ENCODE peak calls at places on chromosomes 5 and 9, in nine cellular contexts. G is OCI-LY7, E is psoas muscle, L is suprapubic skin, X is thyroid gland, C is spleen, J is kidney, D is brain microvascular endothelial cell, W is RWPE1. Z is an unnamed sample.

GRCh38 chr5:61455179-61456006 is 123.3 kb downstream of the ZSWIM6 start:
- DNase-seq in G (no peak), D (no peak), W (no peak), X (no peak), L (no peak), C (no peak), E (no peak), J (no peak), Z (no peak)

GRCh38 chr9:23361096-23361495 is 464.9 kb downstream of the ELAVL2 start:
- DNase-seq in L (no peak), D (no peak), C (no peak), G (no peak), W (no peak), X (no peak), E (no peak), J (no peak), Z (no peak)

GRCh38 chr5:140189977-140190867 is 15.2 kb downstream of the CYSTM1 start:
- DNase-seq in E (no peak), W (no peak), D (peak), J (no peak), X (no peak), C (no peak), G (no peak), L (no peak), Z (peak)

GRCh38 chr5:170886210-170886894 is 24.5 kb downstream of the RANBP17 start:
- DNase-seq in L (no peak), X (no peak), W (no peak), J (no peak), E (no peak), D (no peak), C (no peak), G (no peak), Z (no peak)

GRCh38 chr5:15819617-15820016 is 319.6 kb downstream of the FBXL7 start:
- DNase-seq in D (no peak), E (no peak), L (no peak), X (no peak), G (no peak), W (no peak), C (no peak), J (no peak), Z (no peak)

GRCh38 chr9:121654497-121655140 is 3.2 kb downstream of the DAB2IP start:
- DNase-seq in C (peak), E (no peak), J (no peak), G (no peak), D (no peak), W (no peak), X (no peak), L (no peak), Z (no peak)

GRCh38 chr9:138042146-138042545 is 164.6 kb downstream of the CACNA1B start:
- DNase-seq in E (no peak), C (no peak), L (no peak), W (no peak), J (no peak), X (no peak), G (no peak), D (no peak), Z (no peak)

GRCh38 chr5:44565872-44566271 is 176.7 kb upstream of the FGF10 start:
- DNase-seq in G (no peak), L (no peak), X (no peak), W (no peak), D (no peak), J (no peak), E (no peak), C (no peak), Z (no peak)

GRCh38 chr9:16705121-16705604 is 165.3 kb downstream of the BNC2 start:
- DNase-seq in X (peak), D (peak), W (peak), C (no peak), J (peak), G (no peak), L (peak), E (peak), Z (peak)

GRCh38 chr9:95459867-95460626 is 56.7 kb downstream of the PTCH1 start:
- DNase-seq in E (no peak), G (no peak), W (no peak), X (no peak), J (no peak), C (no peak), L (no peak), D (no peak), Z (no peak)

GRCh38 chr9:136564379-136564988 is 18.6 kb upstream of the NOTCH1 start:
- DNase-seq in E (peak), C (peak), X (peak), G (no peak), J (peak), L (peak), D (peak), W (no peak), Z (peak)

GRCh38 chr5:15446552-15446951 is 53.4 kb upstream of the FBXL7 start:
- DNase-seq in J (no peak), W (no peak), L (no peak), D (peak), G (no peak), C (no peak), E (no peak), X (no peak), Z (peak)

GRCh38 chr9:86353591-86354047 is 591 bp downstream of the TUT7 start:
- DNase-seq in G (peak), X (peak), L (no peak), J (no peak), E (no peak), D (no peak), C (no peak), W (peak), Z (peak)

GRCh38 chr5:170179626-170180025 is 53.2 kb upstream of the C5orf58 start:
- DNase-seq in D (no peak), X (no peak), L (no peak), E (no peak), W (no peak), J (no peak), C (no peak), G (no peak), Z (no peak)

GRCh38 chr5:157248771-157249475 is 17.0 kb upstream of the CYFIP2 start:
- DNase-seq in X (no peak), E (no peak), C (no peak), G (no peak), L (no peak), J (no peak), W (no peak), D (no peak), Z (no peak)

GRCh38 chr5:51484326-51484725 is 101.1 kb downstream of the ISL1 start:
- DNase-seq in E (no peak), C (no peak), G (no peak), X (no peak), W (no peak), L (no peak), D (no peak), J (no peak), Z (peak)

GRCh38 chr9:82883436-82883835 is 179.5 kb downstream of the RASEF start:
- DNase-seq in D (no peak), E (no peak), J (no peak), C (no peak), W (no peak), G (no peak), L (no peak), X (no peak), Z (no peak)

GRCh38 chr9:32698706-32699277 is 63.3 kb upstream of the TAF1L start:
- DNase-seq in D (no peak), J (no peak), W (peak), C (no peak), G (no peak), L (no peak), E (no peak), X (no peak), Z (no peak)

DNA sequence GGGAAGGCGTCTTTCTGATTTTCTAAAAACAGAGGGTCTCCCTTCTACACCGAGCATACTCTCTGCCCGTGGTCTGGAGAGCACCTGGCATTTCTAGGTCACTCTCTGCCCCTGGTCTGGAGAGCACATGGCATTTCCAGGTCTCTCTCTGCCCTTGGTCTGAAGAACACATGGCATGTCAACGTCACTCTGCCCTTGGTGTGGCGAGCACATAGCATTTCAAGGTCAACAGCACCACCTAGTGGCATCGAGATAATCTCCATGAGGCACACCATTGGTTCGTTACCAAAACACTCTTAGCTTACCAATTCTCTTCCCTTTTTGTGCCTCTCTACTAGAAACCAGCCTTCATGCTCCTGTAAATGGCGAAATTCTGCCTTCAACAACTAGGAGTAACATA is 616.5 kb upstream of the NUDT12 start:
- DNase-seq in J (no peak), C (no peak), L (no peak), E (no peak), X (peak), G (peak), D (peak), W (peak), Z (peak)
- TF ChIP-seq CTCF in J (peak), C (peak), L (no peak), E (peak), X (no peak), G (peak), D (peak), W (peak), Z (peak)

GRCh38 chr9:37645903-37646506 is 4.7 kb upstream of the FRMPD1 start:
- DNase-seq in E (no peak), J (no peak), C (no peak), W (no peak), L (no peak), D (no peak), X (no peak), G (no peak), Z (no peak)

GRCh38 chr9:37656936-37657335 is 6.2 kb downstream of the FRMPD1 start:
- DNase-seq in D (no peak), X (no peak), J (no peak), G (no peak), E (no peak), L (no peak), W (no peak), C (no peak), Z (no peak)

GRCh38 chr9:37653385-37653784 is 2.6 kb downstream of the FRMPD1 start:
- DNase-seq in W (no peak), G (no peak), J (no peak), X (no peak), D (no peak), L (no peak), C (no peak), E (no peak), Z (no peak)

GRCh38 chr9:37650299-37650872 is 368 bp upstream of the FRMPD1 start:
- DNase-seq in D (no peak), J (no peak), X (no peak), E (no peak), G (no peak), C (no peak), L (no peak), W (no peak), Z (no peak)

DNA sequence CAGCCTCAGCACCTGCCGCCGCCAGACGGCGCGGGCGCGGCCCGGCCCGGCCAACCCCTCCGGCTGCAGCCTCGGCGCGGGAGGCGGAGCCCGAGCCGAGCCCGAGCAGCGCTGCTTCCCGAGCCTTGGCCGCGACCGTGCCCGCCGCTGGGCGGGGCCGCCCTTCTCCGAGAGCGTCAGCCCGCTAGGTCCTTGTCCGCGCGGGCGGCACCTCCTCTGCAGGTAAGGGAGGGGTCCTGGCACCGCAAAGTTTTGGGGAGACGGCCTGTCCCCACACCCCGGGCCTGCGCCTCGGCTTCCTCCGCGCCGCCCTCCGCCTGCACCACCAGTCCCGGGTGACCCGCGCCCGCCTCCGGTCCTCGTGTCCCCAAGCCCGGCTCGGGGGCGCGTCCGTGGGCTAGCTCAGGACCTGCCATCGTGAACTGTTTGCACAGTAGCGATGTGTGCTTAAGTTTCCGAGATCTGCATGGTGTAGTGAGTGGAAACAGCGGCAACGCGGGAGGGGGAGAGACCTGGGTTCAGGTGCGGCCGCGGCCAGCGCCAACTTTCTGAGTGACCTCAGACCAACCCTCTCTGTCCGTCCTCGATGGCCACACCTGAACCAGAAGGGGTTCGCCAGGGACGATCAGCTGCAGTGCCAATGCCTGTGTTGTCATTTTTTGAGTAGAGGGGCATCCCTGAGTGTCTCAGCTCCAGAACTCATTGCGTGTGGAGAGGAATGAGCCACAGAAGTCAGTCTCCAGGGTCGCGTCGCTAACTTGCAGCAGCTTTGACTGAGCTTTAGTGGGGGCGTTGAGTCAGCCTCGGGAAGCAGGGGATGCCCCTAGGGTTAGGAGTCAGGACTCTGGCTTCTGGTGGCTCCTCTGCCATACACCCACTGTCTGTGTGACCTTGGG is at the start of gene FRMPD1:
- DNase-seq in J (peak), G (peak), D (peak), C (peak), E (peak), W (peak), L (no peak), X (peak), Z (peak)
- TF ChIP-seq CTCF in J (no peak), G (no peak), D (no peak), C (no peak), E (peak), W (peak), L (no peak), X (no peak), Z (no peak)

GRCh38 chr9:77022783-77023440 is 3.5 kb downstream of the FOXB2 start:
- DNase-seq in J (no peak), W (no peak), X (no peak), E (no peak), C (no peak), G (no peak), L (no peak), D (no peak), Z (no peak)
- TF ChIP-seq CTCF in J (no peak), W (no peak), X (no peak), E (no peak), C (no peak), G (no peak), L (no peak), D (no peak), Z (no peak)

GRCh38 chr9:22307013-22307711 is 139.5 kb upstream of the DMRTA1 start:
- DNase-seq in E (no peak), W (peak), C (no peak), L (no peak), X (peak), J (no peak), D (peak), G (peak), Z (peak)
- TF ChIP-seq CTCF in E (peak), W (peak), C (no peak), L (no peak), X (peak), J (peak), D (peak), G (peak), Z (peak)

DNA sequence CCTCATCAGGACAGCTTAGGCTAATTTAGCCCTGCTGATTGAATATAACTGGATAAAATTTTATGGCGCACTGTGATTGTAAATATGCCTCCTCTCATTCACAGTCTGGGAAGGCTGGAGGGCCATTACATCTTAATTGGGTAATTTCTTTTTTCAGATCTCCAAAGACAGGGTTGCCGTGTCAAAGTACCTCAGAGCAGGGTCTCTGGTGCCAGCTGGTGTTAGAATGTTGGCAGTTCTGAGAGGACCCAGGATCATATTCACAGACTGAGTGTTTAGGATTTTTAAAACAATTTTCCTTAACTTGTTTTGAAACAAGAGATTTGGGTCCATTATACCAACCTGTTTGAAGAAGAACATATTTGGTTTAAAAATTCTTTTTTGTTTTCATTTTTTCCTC is 455.7 kb upstream of the TLE4 start:
- DNase-seq in E (no peak), D (no peak), C (no peak), G (no peak), W (no peak), X (no peak), J (no peak), L (no peak), Z (no peak)
- TF ChIP-seq CTCF in E (no peak), D (peak), C (no peak), G (no peak), W (no peak), X (no peak), J (no peak), L (no peak), Z (no peak)